ENCODE peak calls at places on chromosome 3, in ten cellular contexts. Y is breast epithelium, N is vagina, O is upper lobe of left lung, C is spleen, B is stomach, L is GM12891, H is prostate gland, M is GM12878, T is endothelial cell of umbilical vein. Q is an unnamed sample.

GRCh38 chr3:62529230-62529629 is 155.9 kb upstream of the FEZF2 start:
- DNase-seq in Y (peak), N (no peak), O (peak), C (no peak), B (peak), L (no peak), H (no peak), M (no peak), T (peak), Q (no peak)

GRCh38 chr3:149954812-149955211 is 15.9 kb downstream of the PFN2 start:
- DNase-seq in Y (no peak), N (no peak), O (no peak), C (no peak), B (no peak), L (no peak), H (no peak), M (no peak), T (peak), Q (no peak)

GRCh38 chr3:170709046-170709445 is 123.2 kb upstream of the SLC7A14 start:
- DNase-seq in Y (no peak), N (no peak), O (no peak), C (no peak), B (no peak), L (no peak), H (no peak), M (no peak), T (no peak), Q (no peak)

GRCh38 chr3:3288288-3288687 is 108.8 kb upstream of the CRBN start:
- DNase-seq in Y (no peak), N (no peak), O (no peak), C (no peak), B (no peak), L (no peak), H (no peak), M (no peak), T (no peak), Q (no peak)

GRCh38 chr3:101065962-101066361 is 72.7 kb upstream of the ABI3BP start:
- DNase-seq in Y (no peak), N (no peak), O (no peak), C (no peak), B (no peak), L (no peak), H (no peak), M (no peak), T (peak), Q (no peak)

GRCh38 chr3:62318365-62318751 is 55.0 kb downstream of the FEZF2 start:
- DNase-seq in Y (no peak), N (no peak), O (no peak), C (no peak), B (no peak), L (no peak), H (peak), M (no peak), T (no peak), Q (no peak)

GRCh38 chr3:73094951-73095350 is 33.5 kb downstream of the EBLN2 start:
- DNase-seq in Y (no peak), N (no peak), O (no peak), C (no peak), B (no peak), L (no peak), H (no peak), M (no peak), T (no peak), Q (no peak)

GRCh38 chr3:137224464-137224863 is 266.7 kb downstream of the IL20RB start:
- DNase-seq in Y (no peak), N (no peak), O (no peak), C (no peak), B (no peak), L (no peak), H (no peak), M (no peak), T (no peak), Q (no peak)

GRCh38 chr3:137988152-137988551 is 21.8 kb upstream of the CLDN18 start:
- DNase-seq in Y (no peak), N (no peak), O (peak), C (no peak), B (peak), L (no peak), H (no peak), M (peak), T (no peak), Q (no peak)

DNA sequence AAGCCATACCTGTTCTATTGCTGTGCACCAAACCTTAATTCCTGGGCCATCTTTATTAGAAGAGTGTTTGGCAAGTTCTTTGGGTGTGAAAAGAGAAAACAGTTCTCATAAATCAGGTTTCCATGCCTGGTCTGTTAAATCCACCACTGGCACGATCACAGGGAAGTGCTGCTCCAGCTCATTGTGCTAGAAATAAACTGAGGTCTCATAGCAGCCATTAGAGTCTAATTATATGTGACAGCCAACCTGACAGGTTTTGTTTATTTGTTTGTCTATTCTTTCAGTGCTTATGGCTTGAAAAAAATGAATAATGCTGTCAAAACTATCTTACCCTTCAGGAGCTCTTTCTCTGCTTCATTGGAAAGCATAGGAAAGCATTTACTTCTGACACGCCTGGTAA is 147.1 kb upstream of the CNTN6 start:
- DNase-seq in Y (no peak), N (no peak), O (no peak), C (no peak), B (no peak), L (no peak), H (no peak), M (no peak), T (no peak), Q (no peak)
- TF ChIP-seq POLR2AphosphoS5 in Y (no peak), N (no peak), O (no peak), C (no peak), B (no peak), L (no peak), H (no peak), M (no peak), T (no peak), Q (no peak)

GRCh38 chr3:194315088-194315964 is 35.8 kb downstream of the CPN2 start:
- DNase-seq in Y (peak), N (peak), O (peak), C (peak), B (peak), L (peak), H (peak), M (peak), T (peak), Q (peak)
- TF ChIP-seq POLR2A in Y (no peak), N (no peak), O (no peak), C (no peak), B (no peak), L (no peak), H (peak), M (no peak), T (no peak), Q (no peak)

DNA sequence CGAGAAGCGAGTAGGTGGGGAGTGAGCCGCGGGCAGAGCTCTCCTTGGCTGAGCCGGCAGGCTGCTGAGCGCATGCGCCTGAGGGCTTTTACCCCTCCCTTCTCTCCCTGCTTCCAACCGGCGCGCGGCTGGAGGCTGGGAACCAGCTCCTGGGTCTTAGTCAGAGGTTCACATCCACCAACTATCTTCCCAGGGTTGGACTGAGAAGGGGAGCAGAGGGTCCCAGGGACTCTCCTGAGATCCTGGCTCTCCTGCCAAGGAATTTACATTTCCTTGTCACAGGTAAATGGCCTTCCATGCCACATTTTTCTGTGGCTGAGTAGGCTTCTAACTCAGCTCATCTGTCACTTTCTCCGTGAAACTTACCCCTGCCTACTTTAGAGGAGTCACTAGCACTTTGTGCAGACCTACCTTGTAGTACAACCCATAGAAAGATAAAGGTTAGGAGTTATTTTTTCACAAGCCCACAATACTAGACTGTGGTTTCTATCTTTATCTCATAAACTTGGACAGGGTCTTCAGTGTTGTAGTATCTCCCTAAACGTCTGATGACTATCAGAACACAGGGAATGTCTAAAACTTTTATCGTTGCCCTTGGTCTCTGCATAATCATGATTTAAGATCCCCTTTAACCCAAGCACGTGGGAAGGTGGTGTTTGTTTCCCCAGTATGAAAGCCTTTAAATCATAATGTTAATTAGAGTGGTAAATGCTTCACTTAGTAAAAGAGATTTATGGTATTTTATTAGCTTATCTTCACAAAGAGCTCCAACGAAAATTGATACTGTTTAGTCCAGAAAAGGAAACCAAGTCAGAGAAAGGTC is 617 bp upstream of the TBC1D5 start:
- DNase-seq in Y (no peak), N (peak), O (no peak), C (no peak), B (peak), L (no peak), H (no peak), M (no peak), T (peak), Q (no peak)
- TF ChIP-seq POLR2AphosphoS5 in Y (no peak), N (no peak), O (no peak), C (no peak), B (peak), L (peak), H (no peak), M (peak), T (peak), Q (peak)

GRCh38 chr3:31981206-31982181 is at the start of the genes OSBPL10 and ZNF860:
- DNase-seq in Y (peak), N (peak), O (peak), C (peak), B (peak), L (no peak), H (peak), M (no peak), T (peak), Q (no peak)
- TF ChIP-seq POLR2A in Y (no peak), N (no peak), O (no peak), C (peak), B (no peak), L (no peak), H (peak), M (no peak), T (peak), Q (no peak)

GRCh38 chr3:114758828-114759709 is 388.0 kb downstream of the ZBTB20 start:
- DNase-seq in Y (no peak), N (no peak), O (peak), C (no peak), B (no peak), L (no peak), H (no peak), M (no peak), T (no peak), Q (no peak)
- TF ChIP-seq POLR2AphosphoS5 in Y (no peak), N (no peak), O (no peak), C (no peak), B (no peak), L (no peak), H (no peak), M (no peak), T (no peak), Q (no peak)

GRCh38 chr3:49172616-49173041 is 1.2 kb downstream of the KLHDC8B start:
- DNase-seq in Y (no peak), N (no peak), O (no peak), C (no peak), B (no peak), L (no peak), H (no peak), M (no peak), T (peak), Q (no peak)

GRCh38 chr3:49171775-49172500 is 540 bp downstream of the KLHDC8B start:
- DNase-seq in Y (no peak), N (no peak), O (no peak), C (no peak), B (no peak), L (no peak), H (no peak), M (no peak), T (no peak), Q (no peak)

GRCh38 chr3:49170744-49171118 is 667 bp upstream of the KLHDC8B start:
- DNase-seq in Y (no peak), N (no peak), O (no peak), C (no peak), B (no peak), L (no peak), H (no peak), M (no peak), T (no peak), Q (no peak)

GRCh38 chr3:49173116-49173791 is 1.9 kb downstream of the KLHDC8B start:
- DNase-seq in Y (no peak), N (no peak), O (peak), C (no peak), B (peak), L (no peak), H (no peak), M (no peak), T (peak), Q (no peak)

GRCh38 chr3:49171119-49171774 is at the start of gene KLHDC8B:
- DNase-seq in Y (peak), N (no peak), O (peak), C (peak), B (peak), L (peak), H (peak), M (peak), T (peak), Q (peak)
- TF ChIP-seq POLR2A in Y (no peak), N (no peak), O (no peak), C (no peak), B (no peak), L (no peak), H (peak), M (peak), T (peak), Q (no peak)

GRCh38 chr3:191220908-191221307 is 21.9 kb downstream of the OSTN start:
- DNase-seq in Y (no peak), N (no peak), O (no peak), C (no peak), B (no peak), L (no peak), H (no peak), M (no peak), T (no peak), Q (no peak)

GRCh38 chr3:191216510-191216909 is 17.5 kb downstream of the OSTN start:
- DNase-seq in Y (no peak), N (no peak), O (no peak), C (no peak), B (no peak), L (no peak), H (no peak), M (no peak), T (no peak), Q (no peak)

DNA sequence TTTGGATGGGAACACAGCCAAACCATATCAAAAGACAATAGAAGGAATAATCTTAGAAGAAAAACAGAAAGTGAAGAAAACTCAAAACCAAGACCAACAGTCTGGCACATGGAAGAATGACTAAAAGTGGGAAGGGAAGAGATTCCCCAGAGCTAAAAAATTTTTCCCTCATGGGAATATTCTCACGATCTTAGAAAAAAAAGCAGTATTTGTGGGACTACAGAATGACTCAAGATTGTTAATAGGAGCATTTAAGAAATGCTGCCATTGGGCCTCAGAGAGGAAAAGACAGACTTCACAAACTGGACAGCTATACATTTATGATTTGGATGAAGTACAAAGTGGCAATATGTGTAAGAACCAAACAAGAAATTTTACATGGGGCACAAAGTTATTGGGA is 18.3 kb downstream of the OSTN start:
- DNase-seq in Y (no peak), N (no peak), O (no peak), C (no peak), B (no peak), L (no peak), H (no peak), M (no peak), T (no peak), Q (no peak)
- TF ChIP-seq POLR2AphosphoS5 in Y (no peak), N (no peak), O (no peak), C (no peak), B (no peak), L (no peak), H (no peak), M (no peak), T (no peak), Q (no peak)

DNA sequence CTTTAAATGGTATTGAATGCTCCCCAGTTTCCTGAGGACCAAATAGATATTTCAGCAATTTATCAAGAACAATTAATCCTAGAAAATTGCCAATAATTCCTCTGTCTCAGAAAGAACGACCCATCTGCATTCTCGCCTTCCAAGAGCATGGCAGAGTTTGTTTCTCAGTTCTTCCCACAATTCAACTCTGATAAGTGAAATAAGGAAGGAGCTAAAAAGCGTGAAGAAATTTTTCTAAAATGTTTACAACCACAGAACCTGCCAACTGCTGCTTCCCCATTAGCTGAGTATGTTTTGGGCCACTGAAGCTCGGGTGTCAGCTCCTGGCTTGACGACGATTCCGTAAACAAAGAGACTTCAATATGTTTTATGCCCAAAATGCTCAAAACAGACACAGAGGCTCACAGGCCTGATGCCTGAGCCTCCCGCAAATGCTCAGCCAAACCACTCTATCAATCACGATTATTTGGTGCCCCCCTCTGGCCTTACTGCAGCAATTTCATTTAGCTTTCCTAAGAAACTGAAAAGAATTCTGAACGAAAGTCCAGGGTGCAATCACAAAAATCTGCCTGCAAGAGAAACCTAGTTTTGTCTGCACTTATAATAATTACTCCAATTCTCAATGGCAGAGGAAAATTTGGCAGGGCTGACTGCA is 259.2 kb upstream of the CCDC54 start:
- DNase-seq in Y (no peak), N (no peak), O (no peak), C (no peak), B (no peak), L (peak), H (no peak), M (no peak), T (peak), Q (no peak)
- TF ChIP-seq POLR2A in Y (no peak), N (no peak), O (no peak), C (no peak), B (no peak), L (no peak), H (no peak), M (no peak), T (no peak), Q (no peak)

DNA sequence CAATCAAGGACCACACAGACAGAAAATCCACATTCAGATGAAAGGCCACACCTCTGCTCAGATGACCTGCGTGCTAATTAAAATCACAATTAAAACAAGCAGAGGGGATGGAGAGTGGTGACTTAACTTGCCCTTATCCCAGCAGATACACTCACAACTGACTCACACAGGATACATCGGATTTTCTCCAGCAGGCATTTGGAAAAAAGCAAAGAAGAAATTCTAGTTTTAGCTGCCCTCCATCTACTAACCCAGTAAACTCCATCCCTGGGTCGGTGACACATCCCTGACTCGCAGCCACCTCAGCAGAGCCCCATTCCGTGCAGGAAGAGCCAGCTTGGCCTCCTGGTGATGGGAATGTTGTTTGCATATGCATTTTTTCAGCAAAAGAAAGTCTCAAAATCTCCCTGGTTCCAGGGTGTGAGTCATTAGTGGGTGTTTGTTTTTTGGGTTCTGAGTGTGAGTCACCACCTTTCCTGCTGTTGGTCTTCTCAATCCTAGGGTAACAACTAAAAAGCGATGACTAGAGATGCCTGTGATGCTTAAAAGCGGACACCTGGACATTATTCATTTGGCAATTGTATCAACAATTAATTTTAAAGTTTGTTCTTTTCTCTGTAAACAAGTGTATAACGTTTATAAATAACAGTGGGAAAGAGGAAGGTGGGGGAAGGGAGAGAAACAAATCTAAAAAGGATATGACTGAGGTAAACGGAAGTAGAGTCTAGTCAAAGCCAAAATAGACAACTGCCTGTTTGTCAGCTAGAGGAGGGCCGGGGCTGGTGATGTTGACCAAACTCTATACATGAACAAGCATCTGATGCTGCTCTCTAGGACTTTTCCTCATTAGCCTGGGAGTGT is 49.8 kb upstream of the SLC4A7 start:
- DNase-seq in Y (no peak), N (peak), O (peak), C (no peak), B (peak), L (no peak), H (peak), M (peak), T (peak), Q (peak)
- TF ChIP-seq POLR2AphosphoS5 in Y (peak), N (no peak), O (no peak), C (no peak), B (peak), L (no peak), H (no peak), M (no peak), T (peak), Q (no peak)

Q was measured in GM12892.